ENCODE peak calls at places on chromosomes 3 and 15, in eight cellular contexts. Q is CD8-positive, alpha-beta T cell; Z is epithelial cell of esophagus; M is ovary; H is GM23338; D is CD8-positive, alpha-beta memory T cell; I is IMR-90; X is HCT116. F is an unnamed sample.

GRCh38 chr3:119885746-119886530 is 104.0 kb downstream of the NR1I2 start:
- DNase-seq in H (no peak), M (no peak), I (no peak), Q (no peak), Z (no peak), X (no peak), D (no peak), F (no peak)

GRCh38 chr3:120368172-120368571 is 19.0 kb upstream of the LRRC58 start:
- DNase-seq in M (no peak), Z (no peak), Q (no peak), H (no peak), X (no peak), I (no peak), D (no peak), F (no peak)

GRCh38 chr15:69377137-69377536 is 37.0 kb upstream of the KIF23 start:
- DNase-seq in I (no peak), H (no peak), M (no peak), D (no peak), X (no peak), Z (no peak), Q (no peak), F (no peak)

GRCh38 chr3:137105277-137105977 is 147.6 kb downstream of the IL20RB start:
- DNase-seq in Z (peak), I (peak), M (peak), H (peak), Q (no peak), X (peak), D (no peak), F (peak)

GRCh38 chr3:42704136-42704841 is 1.7 kb upstream of the HHATL start:
- DNase-seq in H (no peak), I (no peak), M (peak), Q (no peak), X (no peak), Z (no peak), D (no peak), F (no peak)

GRCh38 chr3:74089854-74090253 is 465.1 kb upstream of the PDZRN3 start:
- DNase-seq in D (no peak), Z (no peak), Q (no peak), X (no peak), H (no peak), I (peak), M (no peak), F (no peak)

GRCh38 chr3:51676102-51676640 is 5.1 kb downstream of the TEX264 start:
- DNase-seq in Q (no peak), X (no peak), I (no peak), D (no peak), M (no peak), Z (no peak), H (no peak), F (no peak)

GRCh38 chr3:16884748-16885587 is at the start of gene PLCL2:
- DNase-seq in Q (peak), I (peak), M (peak), Z (peak), D (peak), X (no peak), H (peak), F (peak)

GRCh38 chr3:125061170-125061569 is 5.4 kb upstream of the HEG1 start:
- DNase-seq in I (peak), Q (no peak), D (no peak), Z (no peak), M (peak), X (no peak), H (no peak), F (no peak)
- H3K4me3 ChIP-seq in I (peak), Q (no peak), D (no peak), Z (no peak), M (no peak), X (no peak), H (no peak), F (no peak)

GRCh38 chr15:66816201-66816600 is 114.2 kb downstream of the SMAD6 start:
- DNase-seq in M (no peak), H (no peak), X (no peak), I (no peak), Z (no peak), D (no peak), Q (no peak), F (no peak)

GRCh38 chr15:66819084-66819483 is 117.0 kb downstream of the SMAD6 start:
- DNase-seq in Q (no peak), Z (no peak), M (no peak), I (no peak), X (no peak), H (no peak), D (no peak), F (no peak)

GRCh38 chr15:66820474-66821258 is 118.6 kb downstream of the SMAD6 start:
- DNase-seq in I (no peak), X (no peak), M (no peak), D (no peak), Q (no peak), Z (no peak), H (no peak), F (no peak)

GRCh38 chr15:66809664-66810063 is 107.6 kb downstream of the SMAD6 start:
- DNase-seq in I (no peak), Q (no peak), X (no peak), H (no peak), Z (no peak), M (no peak), D (no peak), F (no peak)

DNA sequence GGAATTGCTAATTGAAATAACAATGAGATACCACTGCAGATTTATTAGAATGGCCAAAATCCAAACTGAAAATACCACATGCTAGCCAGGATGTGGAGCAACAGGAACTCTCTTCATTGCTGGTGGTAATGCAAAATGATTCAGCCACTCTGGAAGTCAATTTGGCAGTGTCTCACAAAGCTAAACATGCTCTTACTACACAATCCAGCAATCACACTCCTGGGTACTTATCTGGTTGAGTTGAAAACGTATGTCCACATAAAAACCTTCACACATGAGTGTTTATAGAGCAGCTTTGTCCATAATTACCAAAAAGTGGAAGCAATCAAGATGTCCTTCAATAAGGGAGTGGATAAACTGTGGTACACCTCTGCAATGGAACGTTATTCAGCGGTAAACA is 113.3 kb downstream of the SMAD6 start:
- DNase-seq in Q (no peak), H (no peak), X (no peak), Z (peak), D (no peak), I (peak), M (no peak), F (peak)
- H3K4me3 ChIP-seq in Q (no peak), H (no peak), X (no peak), Z (no peak), D (no peak), I (no peak), M (no peak), F (no peak)

DNA sequence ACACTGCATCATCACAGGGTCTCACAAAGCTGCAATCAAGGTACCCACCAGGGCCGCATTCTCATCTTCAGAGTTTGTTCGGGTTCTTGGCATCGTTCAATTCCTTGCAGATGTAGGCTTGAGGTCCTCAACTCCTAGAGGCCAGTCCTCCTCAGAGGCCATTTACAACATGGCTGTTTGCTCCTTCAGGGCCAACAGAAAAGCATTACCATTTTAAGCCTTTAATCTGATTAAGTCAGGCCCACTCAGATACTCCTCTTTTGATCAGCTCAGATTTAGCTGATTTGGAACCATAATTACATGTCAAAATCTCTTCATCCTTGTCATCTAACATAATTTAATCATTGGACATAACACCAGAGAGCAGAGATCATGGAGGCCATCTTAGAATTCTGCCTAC is 55.4 kb downstream of the BFSP2 start:
- DNase-seq in Q (no peak), X (no peak), D (no peak), M (no peak), Z (no peak), H (no peak), I (no peak), F (no peak)
- H3K4me3 ChIP-seq in Q (no peak), X (no peak), D (no peak), M (no peak), Z (no peak), H (no peak), I (no peak), F (no peak)

DNA sequence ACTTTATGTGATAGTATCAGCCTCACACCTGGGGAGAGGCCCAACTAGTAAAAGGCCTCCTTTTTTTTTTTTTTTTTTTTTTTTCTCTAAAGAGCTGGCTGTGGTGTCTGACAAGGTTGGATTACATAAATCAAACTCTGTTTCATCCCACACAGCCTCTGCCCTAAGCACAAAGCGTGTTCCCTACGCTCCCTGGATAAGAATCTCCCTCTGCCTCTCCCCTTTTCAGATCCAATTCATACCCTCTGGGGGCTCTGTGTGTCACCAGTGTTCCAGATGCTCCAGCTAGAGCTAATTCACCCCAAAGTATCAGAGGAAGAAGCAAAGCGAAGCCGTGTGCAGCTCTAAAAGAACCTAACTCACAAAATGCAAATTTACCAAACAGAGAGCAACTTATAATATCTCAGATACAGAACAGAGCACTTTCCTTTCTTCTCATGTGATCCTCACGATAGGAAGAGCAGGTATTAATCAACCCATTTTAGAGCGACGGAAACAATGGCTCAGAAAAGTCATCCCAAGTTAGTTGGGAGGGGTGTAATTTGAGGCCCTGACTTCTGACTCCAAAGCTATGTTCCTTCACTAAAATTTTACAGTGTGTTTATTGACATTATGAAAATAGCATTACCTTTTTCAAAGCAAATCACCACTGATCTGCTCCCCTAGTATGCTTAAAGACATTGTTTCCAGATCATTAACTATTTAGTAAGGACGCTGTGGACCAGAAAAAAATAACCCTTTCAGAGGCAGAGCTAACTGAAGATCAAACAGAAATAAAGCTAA is 12.4 kb downstream of the BMF start:
- DNase-seq in Z (no peak), H (no peak), Q (no peak), X (no peak), I (no peak), M (no peak), D (no peak), F (no peak)
- H3K4me3 ChIP-seq in Z (no peak), H (no peak), Q (no peak), X (no peak), I (no peak), M (no peak), D (no peak), F (no peak)

GRCh38 chr3:57007513-57008415 is 52.7 kb upstream of the SPATA12 start:
- DNase-seq in I (peak), X (peak), H (peak), M (peak), D (no peak), Q (no peak), Z (peak), F (peak)
- H3K4me3 ChIP-seq in I (no peak), X (peak), H (no peak), M (no peak), D (no peak), Q (no peak), Z (no peak), F (no peak)

GRCh38 chr3:48612270-48612669 is 2.8 kb upstream of the UQCRC1 start:
- DNase-seq in I (peak), X (no peak), M (no peak), H (no peak), Q (no peak), D (no peak), Z (no peak), F (no peak)

GRCh38 chr3:48609088-48610005 is at the start of gene UQCRC1:
- DNase-seq in Q (peak), D (peak), X (peak), I (peak), M (peak), H (peak), Z (peak), F (peak)

GRCh38 chr3:48601622-48601994 is 6.5 kb upstream of the COL7A1 start:
- DNase-seq in H (no peak), I (no peak), Q (no peak), Z (no peak), M (no peak), D (no peak), X (no peak), F (no peak)

DNA sequence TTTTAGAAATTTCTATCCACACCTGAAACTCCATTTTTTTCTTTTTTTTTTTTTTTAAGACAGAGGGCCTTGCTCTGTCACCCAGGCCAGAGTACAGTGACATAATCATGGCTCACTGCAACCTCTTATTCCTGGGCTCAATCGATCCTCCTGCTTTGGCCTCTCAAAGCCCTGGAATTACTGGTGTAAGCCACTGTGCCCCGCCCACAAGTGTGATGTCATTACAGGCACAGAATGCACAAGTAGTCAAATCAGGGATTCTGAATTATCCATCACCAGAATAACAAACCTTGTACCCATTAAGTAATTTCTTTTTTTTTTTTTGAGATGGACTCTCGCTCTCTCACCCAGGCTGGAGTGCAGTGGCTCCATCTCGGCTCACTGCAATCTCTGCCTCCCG is 1.9 kb downstream of the UQCRC1 start:
- DNase-seq in I (no peak), D (no peak), Z (peak), H (no peak), M (no peak), Q (no peak), X (no peak), F (no peak)
- H3K4me3 ChIP-seq in I (no peak), D (no peak), Z (no peak), H (no peak), M (no peak), Q (no peak), X (no peak), F (no peak)

GRCh38 chr3:14684447-14684846 is 9.5 kb downstream of the C3orf20 start:
- DNase-seq in D (no peak), X (no peak), Z (no peak), Q (no peak), H (no peak), I (no peak), M (no peak), F (no peak)

GRCh38 chr3:14678015-14678503 is 3.1 kb downstream of the C3orf20 start:
- DNase-seq in D (no peak), Z (no peak), X (no peak), I (no peak), M (no peak), Q (no peak), H (peak), F (no peak)

GRCh38 chr3:14676881-14677280 is 1.9 kb downstream of the C3orf20 start:
- DNase-seq in H (no peak), I (no peak), Z (no peak), D (no peak), M (no peak), X (no peak), Q (no peak), F (no peak)

GRCh38 chr3:14680716-14681115 is 5.8 kb downstream of the C3orf20 start:
- DNase-seq in Q (no peak), H (no peak), X (no peak), M (no peak), I (peak), D (no peak), Z (no peak), F (no peak)

DNA sequence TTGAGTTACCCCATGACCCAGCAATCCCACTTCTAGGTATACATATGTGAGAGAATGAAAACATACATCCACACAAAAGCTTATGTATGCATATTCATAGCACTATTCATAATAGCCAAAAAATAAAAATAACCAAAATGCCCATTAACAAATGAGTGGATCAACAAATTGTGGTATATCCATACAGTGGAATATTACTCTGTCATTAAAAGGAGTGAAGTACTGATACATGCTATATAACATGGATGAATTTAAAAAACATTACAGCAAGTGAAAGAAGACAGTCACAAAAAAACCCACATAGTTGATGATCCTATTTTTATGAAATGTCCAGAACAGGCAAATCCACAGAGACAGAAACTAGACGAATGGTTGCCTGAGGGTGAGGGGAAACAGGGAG is 5.2 kb downstream of the C3orf20 start:
- DNase-seq in Z (no peak), X (no peak), M (no peak), Q (no peak), I (no peak), H (no peak), D (no peak), F (no peak)
- H3K4me3 ChIP-seq in Z (no peak), X (no peak), M (no peak), Q (no peak), I (no peak), H (no peak), D (no peak), F (no peak)

F was measured in bronchial epithelial cell.